ENCODE peak calls at places on chromosomes 11 and 22, in five cellular contexts. M, N, D, R and C are unnamed samples.

GRCh38 chr11:9574556-9574805 is 1.0 kb downstream of the WEE1 start:
- DNase-seq in R (peak; percentile 69), M (no peak), D (no peak), N (no peak), C (peak; percentile 17)

GRCh38 chr11:120273432-120273831 is 33.5 kb downstream of the POU2F3 start:
- DNase-seq in M (no peak), R (no peak), N (no peak), D (no peak), C (peak; percentile 76)

GRCh38 chr22:40533712-40534378 is 102.7 kb downstream of the MRTFA start:
- DNase-seq in M (peak; percentile 89), R (no peak), D (peak; percentile 65), N (no peak), C (peak; percentile 92)

GRCh38 chr11:78339483-78339882 is 78.1 kb downstream of the GAB2 start:
- DNase-seq in M (no peak), D (no peak), R (no peak), N (no peak), C (no peak)

GRCh38 chr11:111303476-111303875 is 5.1 kb downstream of the POU2AF3 start:
- DNase-seq in M (no peak), N (no peak), R (no peak), D (no peak), C (no peak)

GRCh38 chr11:2312232-2313042 is 10.6 kb downstream of the TSPAN32 start:
- DNase-seq in N (no peak), M (peak; percentile 29), R (peak; percentile 28), D (no peak), C (peak; percentile 37)

GRCh38 chr11:21612326-21612725 is 580.6 kb upstream of the ANO5 start:
- DNase-seq in M (no peak), R (no peak), D (no peak), N (no peak), C (no peak)

GRCh38 chr11:59523541-59523940 is 12.2 kb downstream of the OR4D9 start:
- DNase-seq in R (no peak), M (no peak), D (no peak), N (no peak), C (no peak)

GRCh38 chr22:39431216-39431801 is 25.5 kb upstream of the MGAT3 start:
- DNase-seq in R (no peak), D (no peak), N (no peak), M (no peak), C (no peak)

GRCh38 chr22:27499121-27499520 is 302.4 kb downstream of the MN1 start:
- DNase-seq in D (no peak), M (no peak), R (no peak), N (no peak), C (no peak)

GRCh38 chr11:43874738-43875137 is 5.9 kb upstream of the ALKBH3 start:
- DNase-seq in N (no peak), R (no peak), D (no peak), M (no peak), C (no peak)

GRCh38 chr11:8760896-8761295 is 78.3 kb downstream of the RPL27A start:
- DNase-seq in R (no peak), M (peak; percentile 88), D (no peak), N (no peak), C (peak; percentile 94)

GRCh38 chr11:16154715-16155396 is 201.5 kb downstream of the SOX6 start:
- DNase-seq in N (no peak), M (no peak), R (no peak), D (no peak), C (peak; percentile 30)